ENCODE peak calls at places on chromosomes 12 and 14, in four cellular contexts. V is adrenal gland, A is lower lobe of right lung, S is ascending aorta. B is an unnamed sample. For H3K27me3, the result is how much of the 10 kb centered on the place peaks cover.

GRCh38 chr12:80268924-80269749 is 169.8 kb downstream of the OTOGL start:
- DNase-seq in V (no peak), A (no peak), S (no peak), B (no peak)

GRCh38 chr12:88298761-88299242 is 156.7 kb downstream of the TMTC3 start:
- DNase-seq in V (no peak), A (no peak), S (no peak), B (no peak)

GRCh38 chr12:33427071-33427470 is 12.5 kb downstream of the SYT10 start:
- DNase-seq in V (no peak), A (no peak), S (no peak), B (no peak)

GRCh38 chr12:91663331-91663998 is 480.8 kb upstream of the DCN start:
- DNase-seq in V (no peak), A (no peak), S (no peak), B (no peak)

GRCh38 chr12:80382254-80382653 is 61.8 kb upstream of the PTPRQ start:
- DNase-seq in V (no peak), A (no peak), S (no peak), B (no peak)

GRCh38 chr12:22126758-22127157 is 80.7 kb downstream of the CMAS start:
- DNase-seq in V (no peak), A (no peak), S (no peak), B (no peak)

GRCh38 chr14:104192883-104193245 is 54.5 kb downstream of the KIF26A start:
- DNase-seq in V (no peak), A (no peak), S (no peak), B (no peak)

GRCh38 chr12:33245459-33245858 is 194.2 kb downstream of the SYT10 start:
- DNase-seq in V (no peak), A (no peak), S (no peak), B (no peak)

GRCh38 chr14:65433157-65433556 is 20.6 kb downstream of the FUT8 start:
- DNase-seq in V (no peak), A (no peak), S (no peak), B (no peak)

GRCh38 chr12:75438052-75438754 is 42.4 kb upstream of the GLIPR1 start:
- DNase-seq in V (no peak), A (no peak), S (no peak), B (no peak)

GRCh38 chr12:638948-639557 is 24.2 kb downstream of the NINJ2 start:
- DNase-seq in V (no peak), A (no peak), S (no peak), B (no peak)

GRCh38 chr14:104393898-104394605 is 185.5 kb upstream of the C14orf180 start:
- DNase-seq in V (peak), A (peak), S (peak), B (peak)

GRCh38 chr14:93304771-93305170 is 28.1 kb downstream of the BTBD7 start:
- DNase-seq in V (no peak), A (no peak), S (no peak), B (no peak)

GRCh38 chr12:2461645-2462044 is 333.1 kb upstream of the FKBP4 start:
- DNase-seq in V (no peak), A (no peak), S (no peak), B (no peak)

GRCh38 chr12:59425798-59426197 is 170.0 kb upstream of the SLC16A7 start:
- DNase-seq in V (no peak), A (no peak), S (no peak), B (no peak)

GRCh38 chr12:65022441-65022840 is 98.7 kb downstream of the WIF1 start:
- DNase-seq in V (no peak), A (no peak), S (no peak), B (no peak)

GRCh38 chr14:51444381-51445000 is 204.4 kb downstream of the TMX1 start:
- DNase-seq in V (no peak), A (no peak), S (no peak), B (no peak)

GRCh38 chr12:130465626-130466025 is 127.9 kb downstream of the PIWIL1 start:
- DNase-seq in V (no peak), A (no peak), S (no peak), B (no peak)

GRCh38 chr12:12563529-12563928 is 866 bp upstream of the DUSP16 start:
- DNase-seq in V (no peak), A (no peak), S (no peak), B (peak)

GRCh38 chr14:50784683-50785505 is 46.1 kb downstream of the NIN start:
- DNase-seq in V (no peak), A (no peak), S (no peak), B (no peak)

GRCh38 chr12:104682790-104683279 is 226.1 kb downstream of the CHST11 start:
- DNase-seq in V (no peak), A (no peak), S (no peak), B (no peak)

GRCh38 chr14:103138483-103139370 is 15.5 kb downstream of the TNFAIP2 start:
- DNase-seq in V (no peak), A (peak), S (no peak), B (no peak)

GRCh38 chr14:90388437-90388836 is 8.4 kb upstream of the CALM1 start:
- DNase-seq in V (peak), A (no peak), S (no peak), B (peak)

GRCh38 chr12:128820723-128821432 is 2.9 kb downstream of the SLC15A4 start:
- DNase-seq in V (peak), A (peak), S (no peak), B (peak)

GRCh38 chr12:95674631-95675030 is 115.9 kb downstream of the NTN4 start:
- DNase-seq in V (no peak), A (no peak), S (no peak), B (peak)

GRCh38 chr12:108516511-108517275 is 1.6 kb downstream of the FICD start:
- DNase-seq in V (no peak), A (no peak), S (peak), B (no peak)

GRCh38 chr14:21352587-21352986 is 31.2 kb downstream of the SUPT16H start:
- DNase-seq in V (no peak), A (peak), S (no peak), B (no peak)

GRCh38 chr12:30617568-30617967 is 78.1 kb downstream of the IPO8 start:
- DNase-seq in V (no peak), A (no peak), S (no peak), B (no peak)

GRCh38 chr12:127773520-127773919 is 493.4 kb upstream of the TMEM132C start:
- DNase-seq in V (no peak), A (no peak), S (no peak), B (no peak)

GRCh38 chr14:62662811-62663477 is 382.3 kb downstream of the KCNH5 start:
- DNase-seq in V (no peak), A (no peak), S (no peak), B (no peak)

GRCh38 chr12:132730353-132730752 is 19.7 kb downstream of the PGAM5 start:
- DNase-seq in V (no peak), A (peak), S (no peak), B (no peak)

GRCh38 chr12:3295648-3296408 is 195.2 kb upstream of the PRMT8 start:
- DNase-seq in V (peak), A (no peak), S (peak), B (peak)

GRCh38 chr12:45075575-45076282 is 24.8 kb upstream of the DBX2 start:
- DNase-seq in V (no peak), A (no peak), S (no peak), B (no peak)

GRCh38 chr14:57889245-57889644 is 23.4 kb upstream of the SLC35F4 start:
- DNase-seq in V (peak), A (peak), S (peak), B (peak)

GRCh38 chr12:118813778-118814359 is 167.5 kb upstream of the SRRM4 start:
- DNase-seq in V (no peak), A (no peak), S (no peak), B (no peak)

GRCh38 chr12:96258451-96258933 is 64.3 kb downstream of the ELK3 start:
- DNase-seq in V (peak), A (no peak), S (peak), B (peak)

GRCh38 chr12:28620281-28620680 is 430.0 kb downstream of the CCDC91 start:
- DNase-seq in V (no peak), A (no peak), S (no peak), B (no peak)
- H3K27me3 ChIP-seq in V (under half), A (under half), S (under half), B (under half)

GRCh38 chr14:75046275-75046674 is 5.0 kb downstream of the MLH3 start:
- DNase-seq in V (no peak), A (no peak), S (no peak), B (no peak)
- H3K27me3 ChIP-seq in V (under half), A (under half), S (under half), B (under half)

GRCh38 chr14:67721851-67722250 is 20.2 kb downstream of the RDH12 start:
- DNase-seq in V (no peak), A (no peak), S (no peak), B (no peak)

GRCh38 chr14:67718265-67718664 is 16.6 kb downstream of the RDH12 start:
- DNase-seq in V (no peak), A (no peak), S (no peak), B (no peak)

GRCh38 chr14:67719866-67720265 is 18.2 kb downstream of the RDH12 start:
- DNase-seq in V (no peak), A (no peak), S (no peak), B (no peak)

GRCh38 chr14:67725171-67725570 is 23.5 kb downstream of the RDH12 start:
- DNase-seq in V (no peak), A (no peak), S (no peak), B (no peak)

DNA sequence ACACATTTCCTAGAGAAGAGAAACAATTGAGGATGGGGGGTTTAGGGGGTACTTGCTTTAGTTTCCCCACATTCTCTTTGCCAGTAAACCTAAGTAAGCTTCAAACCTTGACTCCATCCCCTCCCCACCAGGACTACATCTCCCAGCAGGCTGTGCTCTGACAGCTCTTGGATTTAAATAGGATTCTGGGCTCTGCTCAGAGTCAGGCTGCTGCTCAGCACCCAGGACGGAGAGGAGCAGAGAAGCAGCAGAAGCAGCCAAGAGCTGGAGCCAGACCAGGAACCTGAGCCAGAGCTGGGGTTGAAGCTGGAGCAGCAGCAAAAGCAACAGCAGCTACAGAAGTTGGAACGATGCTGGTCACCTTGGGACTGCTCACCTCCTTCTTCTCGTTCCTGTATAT is 20.6 kb downstream of the RDH12 start:
- DNase-seq in V (peak), A (no peak), S (peak), B (peak)
- H3K27me3 ChIP-seq in V (under half), A (under half), S (under half), B (under half)

GRCh38 chr14:69259531-69260245 is at the start of gene GALNT16:
- DNase-seq in V (peak), A (no peak), S (peak), B (peak)
- H3K27me3 ChIP-seq in V (under half), A (half or more), S (under half), B (under half)

GRCh38 chr12:51181558-51181957 is 8.6 kb upstream of the TFCP2 start:
- DNase-seq in V (no peak), A (no peak), S (no peak), B (no peak)
- H3K27me3 ChIP-seq in V (under half), A (under half), S (under half), B (under half)

GRCh38 chr14:70177092-70177491 is 11.7 kb downstream of the SLC8A3 start:
- DNase-seq in V (no peak), A (no peak), S (no peak), B (no peak)
- H3K27me3 ChIP-seq in V (under half), A (under half), S (under half), B (under half)

GRCh38 chr12:15439459-15439858 is 117.2 kb downstream of the PTPRO start:
- DNase-seq in V (no peak), A (no peak), S (no peak), B (no peak)

GRCh38 chr12:15443611-15444010 is 121.3 kb downstream of the PTPRO start:
- DNase-seq in V (no peak), A (no peak), S (no peak), B (no peak)

GRCh38 chr12:15444523-15444922 is 122.2 kb downstream of the PTPRO start:
- DNase-seq in V (no peak), A (no peak), S (no peak), B (no peak)

GRCh38 chr12:15446798-15447197 is 124.5 kb downstream of the PTPRO start:
- DNase-seq in V (no peak), A (no peak), S (no peak), B (no peak)

GRCh38 chr12:15443050-15443449 is 120.7 kb downstream of the PTPRO start:
- DNase-seq in V (no peak), A (no peak), S (no peak), B (no peak)
- H3K27me3 ChIP-seq in V (under half), A (under half), S (under half), B (under half)

GRCh38 chr12:24246921-24247320 is 297.5 kb upstream of the SOX5 start:
- DNase-seq in V (no peak), A (no peak), S (no peak), B (no peak)
- H3K27me3 ChIP-seq in V (under half), A (under half), S (under half), B (under half)